ENCODE peak calls at places on chromosomes 3 and 15, in five cellular contexts. G is RPMI8226, U is HT1080, I is neural crest cell, T is NCI-H1436. E is an unnamed sample.

GRCh38 chr3:67381667-67382272 is 272.6 kb downstream of the SUCLG2 start:
- DNase-seq in U (no peak), T (no peak), I (peak), G (peak), E (peak)

GRCh38 chr3:194387276-194387675 is 11.8 kb downstream of the GP5 start:
- DNase-seq in G (no peak), I (no peak), T (no peak), U (no peak), E (no peak)

GRCh38 chr15:68765602-68766368 is 54.9 kb downstream of the ANP32A start:
- DNase-seq in I (no peak), T (peak), G (no peak), U (no peak), E (no peak)

GRCh38 chr3:123069021-123069381 is 2.2 kb downstream of the PDIA5 start:
- DNase-seq in U (no peak), I (no peak), G (no peak), T (no peak), E (no peak)

GRCh38 chr3:30443756-30444673 is 162.4 kb upstream of the TGFBR2 start:
- DNase-seq in G (no peak), I (no peak), U (peak), T (no peak), E (no peak)

GRCh38 chr3:106862067-106862466 is 515.2 kb upstream of the CCDC54 start:
- DNase-seq in U (peak), I (no peak), G (no peak), T (no peak), E (no peak)

GRCh38 chr15:76196949-76197315 is 114.3 kb downstream of the ETFA start:
- DNase-seq in G (no peak), T (no peak), I (no peak), U (no peak), E (no peak)

GRCh38 chr15:48965972-48966371 is 2.3 kb upstream of the SHC4 start:
- DNase-seq in I (no peak), U (peak), G (peak), T (no peak), E (peak)

GRCh38 chr15:79092382-79092781 is 1.8 kb upstream of the RASGRF1 start:
- DNase-seq in T (no peak), I (no peak), U (no peak), G (no peak), E (no peak)

GRCh38 chr3:190131329-190131728 is 10.6 kb upstream of the P3H2 start:
- DNase-seq in T (no peak), G (no peak), U (peak), I (no peak), E (no peak)

GRCh38 chr15:51313644-51314280 is 24.6 kb downstream of the CYP19A1 start:
- DNase-seq in I (no peak), G (no peak), T (no peak), U (no peak), E (no peak)

GRCh38 chr3:34260266-34260990 is 462.0 kb downstream of the PDCD6IP start:
- DNase-seq in T (no peak), U (peak), I (peak), G (peak), E (peak)

GRCh38 chr3:14216257-14217048 is 37.8 kb downstream of the LSM3 start:
- DNase-seq in G (no peak), I (peak), T (no peak), U (peak), E (peak)

GRCh38 chr3:124407260-124407659 is 323.0 kb upstream of the UMPS start:
- DNase-seq in T (no peak), I (no peak), G (no peak), U (peak), E (no peak)